ENCODE peak calls at places on chromosomes 4 and X, in four cellular contexts. O is IMR-90, Q is H9, I is H1. J is an unnamed sample.
A peak's percentile ranks its signal among the peaks of the same experiment; 100 is the strongest.

GRCh38 chr4:140756292-140757219 is at the start of gene TBC1D9:
- DNase-seq in O (peak; percentile 55), Q (peak; percentile 95), I (peak; percentile 91), J (peak; percentile 100)

GRCh38 chr4:145799225-145799624 is 119.3 kb downstream of the C4orf51 start:
- DNase-seq in O (no peak), Q (no peak), I (no peak), J (no peak)

GRCh38 chr4:2025817-2026216 is 17.0 kb upstream of the NELFA start:
- DNase-seq in O (no peak), Q (no peak), I (no peak), J (no peak)

GRCh38 chr4:14262221-14262620 is 634.7 kb upstream of the BOD1L1 start:
- DNase-seq in O (no peak), Q (no peak), I (no peak), J (no peak)

GRCh38 chr4:77699731-77700210 is 94.2 kb downstream of the CXCL13 start:
- DNase-seq in O (peak; percentile 93), Q (peak; percentile 62), I (no peak), J (peak; percentile 93)

GRCh38 chr4:180281726-180282125 is 1961.5 kb upstream of the TENM3 start:
- DNase-seq in O (no peak), Q (no peak), I (no peak), J (no peak)

GRCh38 chrX:19904778-19905367 is 17.5 kb upstream of the SH3KBP1 start:
- DNase-seq in O (peak; percentile 63), Q (no peak), I (no peak), J (peak; percentile 72)

GRCh38 chr4:11471613-11472012 is 42.9 kb upstream of the HS3ST1 start:
- DNase-seq in O (no peak), Q (no peak), I (no peak), J (no peak)

GRCh38 chr4:72858328-72858727 is 211.2 kb downstream of the COX18 start:
- DNase-seq in O (peak; percentile 79), Q (no peak), I (no peak), J (no peak)

GRCh38 chr4:111283066-111283677 is 660.3 kb upstream of the PITX2 start:
- DNase-seq in O (peak; percentile 57), Q (peak; percentile 52), I (peak; percentile 29), J (peak; percentile 65)

GRCh38 chr4:125666635-125667034 is 351.9 kb downstream of the FAT4 start:
- DNase-seq in O (no peak), Q (no peak), I (no peak), J (no peak)

DNA sequence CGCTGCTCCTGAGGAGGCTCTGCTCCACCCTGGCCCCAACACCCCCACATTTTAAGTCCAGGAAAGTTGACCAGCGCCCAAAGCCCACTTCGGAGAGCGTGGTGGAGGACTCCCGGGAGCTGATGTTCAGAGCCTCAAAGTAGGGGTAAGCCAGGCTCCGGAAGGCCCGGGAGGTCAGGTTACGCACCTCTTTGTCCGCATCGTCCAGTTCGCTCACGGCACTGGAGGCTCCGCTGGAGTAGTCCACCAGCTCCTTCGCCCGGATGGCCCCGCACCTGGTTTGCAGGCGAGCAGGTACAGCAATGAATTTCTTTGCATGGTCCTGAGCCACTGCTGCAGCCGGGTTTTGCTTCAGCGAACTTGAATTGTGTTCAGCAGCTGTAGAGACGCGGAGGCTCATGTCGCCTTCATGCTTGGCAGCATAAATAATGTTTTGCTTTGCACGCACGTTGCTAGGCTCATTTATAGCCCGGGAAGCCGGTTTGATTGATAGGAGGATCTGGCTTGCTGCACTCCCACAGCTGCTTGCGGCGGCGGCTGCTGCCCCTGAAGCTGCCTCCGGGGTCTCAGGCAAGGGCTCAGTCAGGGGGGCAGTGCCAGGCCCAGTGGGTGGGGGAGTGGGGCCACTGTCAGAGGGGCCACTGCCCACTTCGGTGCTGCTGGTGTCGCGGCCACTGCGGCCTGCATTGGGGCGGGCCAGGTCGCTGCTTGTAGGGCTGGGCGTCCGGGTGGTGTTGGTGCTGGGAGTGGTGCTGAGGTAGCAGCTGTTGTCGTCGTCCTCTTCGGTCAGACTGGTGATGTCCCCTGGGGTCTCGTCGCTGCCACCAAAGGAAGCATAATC is 4.8 kb downstream of the C4orf54 start:
- DNase-seq in O (no peak), Q (no peak), I (no peak), J (no peak)
- H3K4ac ChIP-seq in O (no peak overlapping the region), Q (no peak overlapping the region), I (no peak overlapping the region), J (no peak overlapping the region)

DNA sequence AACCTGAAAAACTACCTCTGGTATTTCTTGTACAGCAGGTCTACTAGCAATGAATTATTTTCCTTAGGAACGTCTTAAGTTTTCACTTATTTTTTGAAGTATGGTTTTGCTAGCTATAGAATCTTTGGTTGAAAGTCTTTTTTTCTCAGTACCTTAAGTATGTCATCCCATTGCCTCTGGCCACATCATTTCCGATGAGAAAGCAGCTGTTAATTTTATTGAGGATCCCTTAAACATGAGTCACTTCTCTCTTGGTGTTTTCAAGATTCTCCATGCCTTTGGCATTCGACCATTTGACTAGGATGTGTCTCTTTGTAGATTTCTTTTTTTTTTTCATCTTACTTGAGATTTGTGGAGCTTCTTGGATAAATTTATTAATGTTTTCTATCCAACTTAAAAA is 803.8 kb upstream of the AMOT start:
- DNase-seq in O (no peak), Q (no peak), I (no peak), J (no peak)
- H3K56ac ChIP-seq in O (no peak overlapping the region), Q (no peak overlapping the region), I (no peak overlapping the region), J (no peak overlapping the region)

GRCh38 chr4:87121332-87122065 is 98.9 kb downstream of the KLHL8 start:
- DNase-seq in O (peak; percentile 47), Q (no peak), I (no peak), J (no peak)
- H2AK5ac ChIP-seq in O (peak overlapping the region; percentile 92), Q (no peak overlapping the region), I (no peak overlapping the region), J (no peak overlapping the region)

DNA sequence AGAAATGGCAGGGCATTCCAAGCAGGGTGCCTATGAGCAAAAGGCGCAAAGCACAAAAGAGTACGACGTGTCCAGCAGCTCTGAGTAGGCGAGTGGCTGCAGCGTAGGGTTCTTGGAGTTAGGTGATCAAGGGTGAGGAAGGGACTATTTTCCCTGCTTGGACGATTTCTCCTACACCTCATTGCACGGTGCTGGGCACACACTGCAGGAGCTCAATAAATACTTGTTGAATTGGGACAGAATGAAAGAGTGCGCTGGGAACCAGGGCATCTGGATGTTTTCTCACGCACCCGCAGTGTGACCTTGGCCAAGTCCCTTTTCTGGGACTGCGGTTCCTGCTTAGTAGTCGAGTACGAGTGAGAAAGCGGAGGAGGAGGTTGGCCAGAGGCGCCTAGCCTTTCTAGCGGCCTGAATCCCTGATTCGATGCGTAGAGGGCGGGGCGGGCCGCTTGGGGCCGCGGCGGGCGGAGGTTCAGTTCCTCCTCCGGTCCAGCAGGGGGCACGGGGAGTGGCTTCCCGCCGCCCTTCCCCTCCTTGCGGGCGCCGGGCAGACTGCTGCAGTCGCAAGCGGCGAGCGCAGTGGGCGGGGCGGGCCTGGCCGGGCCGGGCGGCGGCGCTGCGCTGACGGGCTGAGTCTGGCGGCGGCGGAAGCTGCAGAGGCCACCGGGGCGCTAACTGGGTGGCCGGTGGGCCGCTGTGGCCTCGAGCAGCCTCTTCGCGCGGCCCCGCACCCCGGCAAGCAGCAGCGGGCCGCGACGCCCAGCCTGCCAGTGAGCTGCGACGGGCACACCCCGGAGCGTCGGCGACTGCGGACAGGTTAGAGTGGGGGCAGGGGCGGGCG is at the start of gene FAM199X:
- DNase-seq in O (peak; percentile 82), Q (peak; percentile 92), I (peak; percentile 43), J (peak; percentile 92)
- H3K4ac ChIP-seq in O (peak within 1 kb of the TSS; percentile 86), Q (no peak within 1 kb of the TSS), I (no peak within 1 kb of the TSS), J (no peak within 1 kb of the TSS)

GRCh38 chrX:129720741-129721140 is 18.0 kb upstream of the XPNPEP2 start:
- DNase-seq in O (no peak), Q (no peak), I (no peak), J (no peak)
- H3K56ac ChIP-seq in O (no peak overlapping the region), Q (no peak overlapping the region), I (no peak overlapping the region), J (peak overlapping the region; percentile 15)

GRCh38 chrX:41722816-41723215 is 1.2 kb upstream of the GPR82 start:
- DNase-seq in O (peak; percentile 61), Q (no peak), I (no peak), J (no peak)

GRCh38 chrX:41721590-41721989 is 2.4 kb upstream of the GPR82 start:
- DNase-seq in O (no peak), Q (no peak), I (no peak), J (no peak)

GRCh38 chrX:41722220-41722619 is 1.8 kb upstream of the GPR82 start:
- DNase-seq in O (no peak), Q (no peak), I (no peak), J (no peak)

GRCh38 chrX:41718481-41719245 is 5.3 kb upstream of the GPR82 start:
- DNase-seq in O (no peak), Q (peak; percentile 93), I (peak; percentile 41), J (peak; percentile 96)

GRCh38 chrX:41720125-41720780 is 3.7 kb upstream of the GPR82 start:
- DNase-seq in O (peak; percentile 41), Q (no peak), I (no peak), J (no peak)
- H2AK5ac ChIP-seq in O (no peak overlapping the region), Q (no peak overlapping the region), I (no peak overlapping the region), J (no peak overlapping the region)

J was measured in mesendoderm.